ENCODE peak calls at places on chromosomes 6 and 20, in nine cellular contexts. U, Q, B, J, S, M, R, O and Z are unnamed samples.

GRCh38 chr6:6583836-6584235 is 4.7 kb upstream of the LY86 start:
- DNase-seq in U (no peak), Q (no peak), B (peak), J (no peak), S (no peak), M (no peak), R (no peak), O (no peak), Z (no peak)

GRCh38 chr20:595330-596308 is 14.5 kb downstream of the TCF15 start:
- DNase-seq in U (no peak), Q (no peak), B (no peak), J (no peak), S (no peak), M (peak), R (no peak), O (no peak), Z (no peak)

GRCh38 chr6:128358111-128358780 is 162.2 kb downstream of the PTPRK start:
- DNase-seq in U (no peak), Q (no peak), B (no peak), J (no peak), S (no peak), M (no peak), R (no peak), O (no peak), Z (no peak)

GRCh38 chr6:144781836-144782235 is 496.7 kb downstream of the UTRN start:
- DNase-seq in U (no peak), Q (no peak), B (no peak), J (no peak), S (no peak), M (no peak), R (no peak), O (no peak), Z (no peak)

GRCh38 chr6:148335582-148335981 is 7.1 kb upstream of the SASH1 start:
- DNase-seq in U (no peak), Q (peak), B (no peak), J (no peak), S (no peak), M (peak), R (no peak), O (no peak), Z (no peak)

GRCh38 chr20:24708411-24709295 is 239.2 kb downstream of the SYNDIG1 start:
- DNase-seq in U (no peak), Q (no peak), B (peak), J (no peak), S (no peak), M (peak), R (no peak), O (no peak), Z (no peak)

GRCh38 chr6:53858913-53859312 is 64.1 kb downstream of the LRRC1 start:
- DNase-seq in U (no peak), Q (no peak), B (no peak), J (no peak), S (no peak), M (no peak), R (no peak), O (no peak), Z (no peak)

GRCh38 chr20:23995905-23996666 is 7.5 kb upstream of the GGTLC1 start:
- DNase-seq in U (peak), Q (peak), B (peak), J (no peak), S (peak), M (peak), R (peak), O (no peak), Z (peak)

GRCh38 chr20:1626528-1627192 is 6.9 kb upstream of the SIRPB1 start:
- DNase-seq in U (no peak), Q (no peak), B (no peak), J (no peak), S (no peak), M (no peak), R (no peak), O (no peak), Z (no peak)

GRCh38 chr6:113654396-113654795 is 202.7 kb upstream of the MARCKS start:
- DNase-seq in U (peak), Q (no peak), B (no peak), J (peak), S (peak), M (peak), R (peak), O (no peak), Z (no peak)

GRCh38 chr20:1841554-1842140 is 53.6 kb upstream of the SIRPA start:
- DNase-seq in U (no peak), Q (no peak), B (no peak), J (no peak), S (no peak), M (peak), R (no peak), O (no peak), Z (no peak)

GRCh38 chr6:26311385-26312095 is 53.5 kb upstream of the BTN3A2 start:
- DNase-seq in U (no peak), Q (peak), B (peak), J (no peak), S (peak), M (peak), R (peak), O (no peak), Z (peak)

GRCh38 chr20:62882426-62882825 is 20.8 kb upstream of the TCFL5 start:
- DNase-seq in U (no peak), Q (no peak), B (no peak), J (no peak), S (no peak), M (no peak), R (no peak), O (no peak), Z (no peak)

GRCh38 chr6:53335224-53335994 is 13.3 kb downstream of the ELOVL5 start:
- DNase-seq in U (no peak), Q (no peak), B (peak), J (no peak), S (no peak), M (no peak), R (peak), O (no peak), Z (peak)

GRCh38 chr6:31400467-31401289 is 2.7 kb upstream of the MICA start:
- DNase-seq in U (peak), Q (no peak), B (peak), J (no peak), S (peak), M (peak), R (peak), O (no peak), Z (peak)

GRCh38 chr6:63272397-63272796 is 47.4 kb downstream of the LGSN start:
- DNase-seq in U (no peak), Q (peak), B (no peak), J (no peak), S (no peak), M (peak), R (no peak), O (no peak), Z (no peak)

GRCh38 chr6:81589465-81590313 is 162.8 kb downstream of the TENT5A start:
- DNase-seq in U (no peak), Q (no peak), B (no peak), J (no peak), S (no peak), M (peak), R (peak), O (no peak), Z (no peak)

GRCh38 chr6:112636650-112637260 is 289.6 kb downstream of the RFPL4B start:
- DNase-seq in U (no peak), Q (no peak), B (no peak), J (no peak), S (no peak), M (no peak), R (no peak), O (peak), Z (no peak)

GRCh38 chr20:3613821-3614440 is 49.3 kb downstream of the GFRA4 start:
- DNase-seq in U (no peak), Q (no peak), B (no peak), J (no peak), S (no peak), M (no peak), R (peak), O (no peak), Z (no peak)

GRCh38 chr6:107614828-107615227 is 124.9 kb downstream of the SOBP start:
- DNase-seq in U (no peak), Q (no peak), B (no peak), J (no peak), S (no peak), M (no peak), R (no peak), O (no peak), Z (no peak)

GRCh38 chr6:107607109-107607508 is 117.2 kb downstream of the SOBP start:
- DNase-seq in U (no peak), Q (no peak), B (no peak), J (no peak), S (no peak), M (peak), R (no peak), O (no peak), Z (no peak)

GRCh38 chr6:107613980-107614379 is 124.1 kb downstream of the SOBP start:
- DNase-seq in U (no peak), Q (no peak), B (no peak), J (no peak), S (no peak), M (no peak), R (no peak), O (no peak), Z (no peak)

GRCh38 chr6:107612762-107613415 is 123.0 kb downstream of the SOBP start:
- DNase-seq in U (no peak), Q (no peak), B (no peak), J (no peak), S (no peak), M (no peak), R (peak), O (no peak), Z (no peak)

DNA sequence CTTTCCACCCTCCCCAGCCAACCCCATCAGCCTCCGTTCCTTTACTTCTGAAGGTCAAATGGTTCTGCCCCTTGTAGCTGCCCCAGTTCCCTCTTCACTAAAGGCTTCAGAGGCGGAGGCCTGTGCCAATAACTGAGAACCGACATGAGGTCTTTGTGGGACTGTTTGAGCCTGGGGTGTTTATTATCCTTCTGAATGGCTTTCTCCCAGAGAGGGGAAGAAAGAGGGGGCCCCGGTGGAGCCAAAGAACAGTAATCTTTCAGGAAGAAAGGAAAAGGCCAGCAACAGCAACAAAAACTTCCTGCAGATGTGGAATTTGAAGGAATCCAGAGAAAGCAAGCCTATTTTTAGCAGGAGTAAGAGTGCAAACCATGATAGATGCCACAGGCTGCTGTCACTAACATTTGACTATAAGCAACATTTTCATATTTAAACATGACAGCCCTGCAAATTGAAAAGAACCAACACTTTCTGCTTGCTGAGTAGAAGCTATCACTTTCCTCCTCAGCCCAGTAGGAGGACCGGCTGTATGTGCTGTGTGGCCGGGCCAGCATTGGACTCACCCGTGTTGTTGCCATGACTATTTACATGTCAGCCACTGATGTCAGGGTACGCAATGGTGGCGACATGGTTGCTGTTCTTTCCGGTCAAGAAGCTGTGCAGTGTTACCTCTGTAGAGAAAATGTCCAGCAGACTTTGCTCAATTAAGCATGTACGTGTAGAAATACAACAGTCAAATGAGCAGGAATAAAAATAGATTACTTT is 121.3 kb downstream of the SOBP start:
- DNase-seq in U (no peak), Q (no peak), B (no peak), J (no peak), S (no peak), M (peak), R (no peak), O (no peak), Z (no peak)
- H3K27ac ChIP-seq in U (no peak), Q (no peak), B (no peak), J (no peak), S (no peak), M (peak), R (no peak), O (no peak), Z (no peak)

GRCh38 chr6:146912730-146913680 is 291.2 kb upstream of the STXBP5 start:
- DNase-seq in U (no peak), Q (no peak), B (no peak), J (no peak), S (no peak), M (peak), R (no peak), O (no peak), Z (no peak)

GRCh38 chr6:146914563-146915483 is 289.4 kb upstream of the STXBP5 start:
- DNase-seq in U (no peak), Q (peak), B (no peak), J (no peak), S (peak), M (peak), R (peak), O (peak), Z (no peak)

GRCh38 chr6:146911635-146912034 is 292.6 kb upstream of the STXBP5 start:
- DNase-seq in U (no peak), Q (no peak), B (no peak), J (no peak), S (no peak), M (no peak), R (no peak), O (no peak), Z (no peak)

GRCh38 chr6:146915671-146916127 is 288.5 kb upstream of the STXBP5 start:
- DNase-seq in U (no peak), Q (no peak), B (no peak), J (no peak), S (no peak), M (peak), R (no peak), O (no peak), Z (no peak)

GRCh38 chr6:146913842-146914562 is 290.2 kb upstream of the STXBP5 start:
- DNase-seq in U (peak), Q (peak), B (no peak), J (peak), S (peak), M (peak), R (peak), O (peak), Z (no peak)
- H3K4me3 ChIP-seq in U (peak), Q (peak), B (no peak), J (peak), S (no peak), M (no peak), R (no peak), O (peak), Z (no peak)

GRCh38 chr20:22597303-22597702 is 12.9 kb upstream of the FOXA2 start:
- DNase-seq in U (no peak), Q (no peak), B (no peak), J (no peak), S (no peak), M (no peak), R (no peak), O (no peak), Z (no peak)

GRCh38 chr20:22604815-22605214 is 20.4 kb upstream of the FOXA2 start:
- DNase-seq in U (no peak), Q (no peak), B (no peak), J (no peak), S (no peak), M (no peak), R (no peak), O (no peak), Z (no peak)

GRCh38 chr20:22601361-22602141 is 17.2 kb upstream of the FOXA2 start:
- DNase-seq in U (no peak), Q (no peak), B (no peak), J (no peak), S (no peak), M (no peak), R (no peak), O (no peak), Z (no peak)
- H3K27ac ChIP-seq in U (no peak), Q (no peak), B (no peak), J (no peak), S (no peak), M (no peak), R (no peak), O (no peak), Z (no peak)

GRCh38 chr20:17227199-17227535 is 327 bp downstream of the PCSK2 start:
- DNase-seq in U (no peak), Q (peak), B (no peak), J (no peak), S (no peak), M (no peak), R (peak), O (no peak), Z (no peak)
- H3K4me3 ChIP-seq in U (peak), Q (no peak), B (no peak), J (peak), S (peak), M (no peak), R (peak), O (no peak), Z (no peak)

DNA sequence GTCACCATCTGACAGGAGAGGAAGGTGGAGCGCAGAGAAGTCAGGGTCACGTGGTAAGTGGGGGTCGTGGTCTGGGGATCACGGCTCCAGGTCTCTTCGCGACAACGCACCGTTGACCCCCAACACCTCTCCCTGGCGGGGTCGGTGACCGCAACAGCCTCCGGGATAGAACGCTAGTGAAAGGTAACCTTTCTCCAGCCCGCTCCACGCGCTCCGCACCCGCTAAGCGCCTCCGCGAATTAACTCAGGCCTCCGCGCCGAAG is 600 bp upstream of the SYNJ2 start:
- DNase-seq in U (no peak), Q (no peak), B (no peak), J (no peak), S (peak), M (no peak), R (no peak), O (no peak), Z (no peak)
- H3K27ac ChIP-seq in U (peak), Q (peak), B (no peak), J (peak), S (peak), M (no peak), R (peak), O (peak), Z (peak)

GRCh38 chr6:132495604-132496079 is 17.3 kb downstream of the STX7 start:
- DNase-seq in U (no peak), Q (no peak), B (no peak), J (no peak), S (no peak), M (no peak), R (no peak), O (no peak), Z (no peak)
- H3K4me3 ChIP-seq in U (no peak), Q (no peak), B (no peak), J (no peak), S (no peak), M (no peak), R (no peak), O (no peak), Z (no peak)

GRCh38 chr20:32029561-32029960 is 19.3 kb downstream of the CCM2L start:
- DNase-seq in U (no peak), Q (no peak), B (no peak), J (no peak), S (no peak), M (no peak), R (no peak), O (no peak), Z (no peak)

GRCh38 chr20:32028647-32029372 is 18.6 kb downstream of the CCM2L start:
- DNase-seq in U (no peak), Q (peak), B (no peak), J (no peak), S (no peak), M (peak), R (no peak), O (no peak), Z (no peak)

GRCh38 chr20:32021091-32021490 is 10.9 kb downstream of the CCM2L start:
- DNase-seq in U (no peak), Q (no peak), B (no peak), J (no peak), S (no peak), M (no peak), R (no peak), O (no peak), Z (no peak)

GRCh38 chr20:32027653-32028052 is 17.4 kb downstream of the CCM2L start:
- DNase-seq in U (no peak), Q (no peak), B (no peak), J (no peak), S (no peak), M (no peak), R (no peak), O (no peak), Z (no peak)

GRCh38 chr20:32024683-32025295 is 14.6 kb downstream of the CCM2L start:
- DNase-seq in U (no peak), Q (no peak), B (no peak), J (no peak), S (no peak), M (no peak), R (no peak), O (no peak), Z (no peak)
- H3K27ac ChIP-seq in U (no peak), Q (no peak), B (no peak), J (no peak), S (no peak), M (no peak), R (no peak), O (no peak), Z (no peak)

GRCh38 chr6:4906942-4907300 is 96.9 kb downstream of the RPP40 start:
- DNase-seq in U (no peak), Q (no peak), B (no peak), J (no peak), S (no peak), M (no peak), R (no peak), O (no peak), Z (no peak)
- H3K4me3 ChIP-seq in U (no peak), Q (no peak), B (no peak), J (no peak), S (no peak), M (no peak), R (no peak), O (no peak), Z (no peak)

DNA sequence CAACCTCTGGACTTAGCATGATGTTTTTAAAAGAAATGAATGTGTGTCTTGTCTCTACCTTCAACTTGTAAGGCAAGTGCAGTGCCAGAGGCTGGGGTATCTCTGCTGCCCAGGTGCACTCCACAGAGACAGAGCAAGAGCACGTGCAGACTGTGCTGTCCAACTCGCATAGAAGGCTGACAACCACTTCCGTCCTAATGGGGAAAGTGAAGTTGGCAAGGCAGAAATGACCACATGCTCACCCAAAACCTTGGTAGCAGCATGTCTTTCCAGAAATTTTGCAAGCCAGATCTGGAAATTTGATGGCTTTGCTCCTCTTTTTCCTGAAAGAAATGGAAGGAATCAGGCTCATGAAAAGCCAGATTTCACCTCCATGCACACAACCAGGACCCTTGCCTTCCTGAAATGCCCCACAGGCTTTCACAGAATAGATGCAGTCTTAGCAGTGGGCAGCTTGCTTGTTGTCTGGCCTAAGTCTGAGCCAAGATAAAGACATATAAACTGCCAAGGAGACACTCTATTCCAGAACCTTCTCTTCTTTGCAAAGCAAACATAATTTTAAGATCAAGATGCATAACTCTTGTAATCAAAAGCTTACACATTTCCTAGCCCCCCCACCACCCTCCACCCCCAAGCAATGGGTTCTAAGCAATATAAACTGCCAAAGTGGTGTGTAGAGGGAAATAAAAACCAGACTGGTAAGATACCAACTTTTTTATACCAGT is 26.8 kb downstream of the SLC22A3 start:
- DNase-seq in U (no peak), Q (no peak), B (no peak), J (no peak), S (no peak), M (no peak), R (no peak), O (no peak), Z (no peak)
- H3K27ac ChIP-seq in U (no peak), Q (no peak), B (no peak), J (peak), S (no peak), M (no peak), R (peak), O (no peak), Z (no peak)